ENCODE peak calls at places on chromosome 15, in seven cellular contexts. Z is fibroblast of the aortic adventitia, Q is RPMI8226, O is M059J, W is CMK, B is C1 segment of cervical spinal cord, X is activated gamma-delta T cell. S is an unnamed sample.
A peak's percentile ranks its signal among the peaks of the same experiment; 100 is the strongest.

GRCh38 chr15:60323322-60323721 is 74.5 kb downstream of the ANXA2 start:
- DNase-seq in Q (no peak), B (no peak), O (no peak), X (no peak), W (no peak), Z (no peak), S (no peak)

GRCh38 chr15:25789206-25789605 is 73.9 kb downstream of the ATP10A start:
- DNase-seq in Z (peak; percentile 90), O (no peak), Q (no peak), B (no peak), W (no peak), X (no peak), S (no peak)

GRCh38 chr15:69592954-69593353 is 140.3 kb downstream of the RPLP1 start:
- DNase-seq in X (no peak), O (no peak), B (no peak), Z (no peak), Q (no peak), W (no peak), S (no peak)

GRCh38 chr15:72511536-72511935 is 37.4 kb downstream of the ARIH1 start:
- DNase-seq in Q (no peak), Z (peak; percentile 73), W (no peak), B (no peak), O (no peak), X (no peak), S (no peak)

GRCh38 chr15:35911052-35911780 is 365.3 kb upstream of the DPH6 start:
- DNase-seq in Z (no peak), X (no peak), O (no peak), Q (no peak), B (no peak), W (no peak), S (no peak)

GRCh38 chr15:52496776-52497470 is 31.8 kb downstream of the MYO5A start:
- DNase-seq in X (no peak), W (no peak), Z (peak; percentile 38), Q (peak; percentile 88), B (no peak), O (peak; percentile 74), S (no peak)

GRCh38 chr15:78453447-78453846 is 15.4 kb downstream of the IREB2 start:
- DNase-seq in X (no peak), Q (no peak), W (no peak), O (no peak), Z (no peak), B (no peak), S (no peak)

GRCh38 chr15:101325263-101326025 is 30.4 kb upstream of the SNRPA1 start:
- DNase-seq in Q (no peak), B (no peak), O (no peak), Z (no peak), X (no peak), W (no peak), S (no peak)

GRCh38 chr15:73319460-73320245 is 49.1 kb downstream of the HCN4 start:
- DNase-seq in X (no peak), Z (no peak), W (no peak), O (no peak), Q (no peak), B (no peak), S (no peak)

GRCh38 chr15:32774022-32774421 is 56.2 kb downstream of the GREM1 start:
- DNase-seq in X (no peak), O (peak; percentile 99), B (no peak), Z (peak; percentile 88), W (no peak), Q (no peak), S (peak; percentile 10)

GRCh38 chr15:93180128-93180527 is 91.1 kb upstream of the RGMA start:
- DNase-seq in Q (no peak), O (no peak), X (no peak), W (no peak), B (no peak), Z (no peak), S (no peak)